ENCODE peak calls at places on chromosomes 3 and 15, in nine cellular contexts. T is sigmoid colon; F is Karpas-422; B is IMR-90; D is bronchial epithelial cell; L is CD8-positive, alpha-beta T cell; O is body of pancreas; Z is PC-9; J is endothelial cell of umbilical vein. P is an unnamed sample. For H3K36me3 and H3K27me3, the result is how much of the 10 kb centered on the place peaks cover.

GRCh38 chr3:14289590-14290453 is 111.2 kb downstream of the LSM3 start:
- DNase-seq in T (no peak), F (no peak), B (peak), D (peak), L (no peak), O (no peak), Z (peak), J (peak), P (peak)

GRCh38 chr3:46208167-46208704 is at the start of gene CCR1:
- DNase-seq in T (no peak), F (peak), B (peak), D (peak), L (no peak), O (no peak), Z (peak), J (no peak), P (no peak)

GRCh38 chr3:136366289-136366688 is 116.1 kb downstream of the PCCB start:
- DNase-seq in T (no peak), F (no peak), B (peak), D (peak), L (no peak), O (no peak), Z (no peak), J (no peak), P (no peak)

GRCh38 chr15:29685156-29686078 is 136.9 kb downstream of the TJP1 start:
- DNase-seq in T (no peak), F (no peak), B (peak), D (peak), L (no peak), O (no peak), Z (no peak), J (peak), P (no peak)

GRCh38 chr15:89110060-89110459 is 21.8 kb downstream of the ABHD2 start:
- DNase-seq in T (peak), F (no peak), B (no peak), D (no peak), L (no peak), O (no peak), Z (no peak), J (no peak), P (no peak)

GRCh38 chr3:41236198-41236597 is 36.9 kb downstream of the CTNNB1 start:
- DNase-seq in T (no peak), F (no peak), B (no peak), D (no peak), L (no peak), O (no peak), Z (no peak), J (no peak), P (no peak)

GRCh38 chr3:101261506-101261905 is 58.9 kb downstream of the IMPG2 start:
- DNase-seq in T (no peak), F (no peak), B (peak), D (no peak), L (no peak), O (no peak), Z (no peak), J (no peak), P (no peak)

GRCh38 chr3:43893721-43894120 is 203.0 kb downstream of the ABHD5 start:
- DNase-seq in T (no peak), F (no peak), B (no peak), D (peak), L (no peak), O (no peak), Z (no peak), J (no peak), P (no peak)

GRCh38 chr3:191912616-191913204 is 451.7 kb downstream of the PYDC2 start:
- DNase-seq in T (no peak), F (no peak), B (no peak), D (no peak), L (no peak), O (no peak), Z (no peak), J (no peak), P (no peak)
- H3K4me3 ChIP-seq in T (no peak), F (no peak), B (no peak), D (no peak), L (no peak), O (no peak), Z (no peak), J (no peak), P (no peak)

DNA sequence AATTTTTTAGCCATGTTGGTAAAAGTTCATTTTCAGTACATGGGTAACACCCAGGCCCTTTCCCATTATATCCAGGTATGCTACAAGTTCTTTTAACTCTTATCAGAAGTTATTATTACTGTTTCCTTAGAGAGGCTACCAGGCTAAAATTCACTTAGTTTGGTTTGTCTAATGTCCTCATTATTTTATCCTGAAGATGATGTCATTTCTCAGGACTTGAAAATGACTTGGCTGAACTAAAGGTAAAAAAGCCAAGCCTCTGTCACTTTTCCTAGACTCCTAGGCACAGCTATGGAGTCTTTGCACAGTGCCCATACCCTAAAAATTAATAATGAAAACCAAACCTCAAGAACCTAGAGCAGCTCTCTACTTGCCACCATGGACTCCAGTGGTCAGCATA is 4.1 kb downstream of the ELL3 start:
- DNase-seq in T (no peak), F (peak), B (no peak), D (no peak), L (no peak), O (no peak), Z (no peak), J (no peak), P (no peak)
- H3K36me3 ChIP-seq in T (under half), F (half or more), B (under half), D (under half), L (under half), O (under half), Z (under half), J (under half), P (under half)

GRCh38 chr15:67823371-67824156 is 1.7 kb upstream of the SKOR1 start:
- DNase-seq in T (no peak), F (peak), B (no peak), D (no peak), L (no peak), O (no peak), Z (no peak), J (no peak), P (no peak)

GRCh38 chr15:67825880-67826716 is 789 bp downstream of the SKOR1 start:
- DNase-seq in T (no peak), F (no peak), B (no peak), D (no peak), L (no peak), O (peak), Z (no peak), J (no peak), P (no peak)

GRCh38 chr15:67824900-67825879 is at the start of gene SKOR1:
- DNase-seq in T (peak), F (no peak), B (peak), D (no peak), L (no peak), O (no peak), Z (no peak), J (no peak), P (no peak)

GRCh38 chr15:67822537-67823370 is 2.6 kb upstream of the SKOR1 start:
- DNase-seq in T (no peak), F (peak), B (no peak), D (no peak), L (no peak), O (no peak), Z (no peak), J (no peak), P (no peak)

GRCh38 chr15:67824157-67824899 is 981 bp upstream of the SKOR1 start:
- DNase-seq in T (no peak), F (no peak), B (no peak), D (no peak), L (no peak), O (no peak), Z (no peak), J (no peak), P (no peak)
- H3K27me3 ChIP-seq in T (half or more), F (under half), B (half or more), D (half or more), L (half or more), O (half or more), Z (under half), J (half or more), P (half or more)

GRCh38 chr15:81363713-81364112 is 10.3 kb downstream of the TMC3 start:
- DNase-seq in T (no peak), F (no peak), B (no peak), D (no peak), L (no peak), O (no peak), Z (no peak), J (no peak), P (no peak)
- H3K4me3 ChIP-seq in T (no peak), F (no peak), B (no peak), D (no peak), L (no peak), O (no peak), Z (no peak), J (no peak), P (no peak)

GRCh38 chr15:35737521-35737920 is 191.6 kb upstream of the DPH6 start:
- DNase-seq in T (no peak), F (no peak), B (peak), D (no peak), L (no peak), O (no peak), Z (no peak), J (no peak), P (no peak)
- H3K36me3 ChIP-seq in T (under half), F (under half), B (under half), D (under half), L (under half), O (under half), Z (under half), J (under half), P (under half)

GRCh38 chr15:65964792-65965433 is 95.6 kb downstream of the RAB11A start:
- DNase-seq in T (no peak), F (no peak), B (no peak), D (no peak), L (no peak), O (no peak), Z (no peak), J (no peak), P (no peak)
- H3K27me3 ChIP-seq in T (under half), F (under half), B (half or more), D (under half), L (under half), O (under half), Z (under half), J (under half), P (under half)

GRCh38 chr3:52013802-52014598 is 18.3 kb upstream of the RPL29 start:
- DNase-seq in T (no peak), F (no peak), B (no peak), D (no peak), L (no peak), O (no peak), Z (no peak), J (no peak), P (no peak)
- H3K4me3 ChIP-seq in T (no peak), F (no peak), B (no peak), D (no peak), L (no peak), O (no peak), Z (no peak), J (no peak), P (no peak)

GRCh38 chr3:47588053-47588452 is 9.4 kb upstream of the CSPG5 start:
- DNase-seq in T (no peak), F (no peak), B (no peak), D (no peak), L (no peak), O (no peak), Z (no peak), J (no peak), P (no peak)
- H3K36me3 ChIP-seq in T (under half), F (under half), B (under half), D (under half), L (under half), O (under half), Z (under half), J (under half), P (under half)

DNA sequence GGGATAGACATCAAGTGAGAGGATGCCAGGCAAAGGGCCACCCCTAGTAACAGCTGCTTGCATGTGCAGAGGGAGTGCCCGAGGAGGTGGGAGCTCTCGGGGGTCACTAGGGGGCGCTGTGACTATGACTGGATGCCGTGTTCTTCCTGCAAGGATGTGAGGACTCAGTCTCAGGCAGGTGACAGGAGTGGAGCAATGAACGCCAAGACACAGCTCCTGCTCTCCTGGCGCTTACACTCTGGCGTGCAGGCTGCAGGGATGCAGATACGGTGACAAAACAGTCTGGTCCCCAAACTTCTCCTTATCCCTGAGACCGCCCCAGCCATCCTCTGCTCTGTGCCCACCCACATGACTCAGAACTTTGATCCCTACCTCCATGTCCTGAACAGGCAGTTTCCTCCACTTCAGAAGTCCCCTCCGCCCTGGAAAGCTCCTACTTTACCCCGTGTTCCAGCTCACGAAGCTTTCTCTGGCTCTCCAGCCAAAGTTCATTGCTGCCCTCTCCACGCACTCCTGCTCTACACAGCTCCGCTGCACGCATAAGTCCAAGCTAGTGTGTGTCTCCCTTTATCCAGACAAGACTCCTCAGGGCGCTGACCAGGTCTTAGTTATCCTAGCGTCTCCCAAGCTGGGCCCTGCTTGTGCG is 14.7 kb downstream of the RHOV start:
- DNase-seq in T (no peak), F (peak), B (peak), D (peak), L (peak), O (peak), Z (peak), J (peak), P (peak)
- H3K27me3 ChIP-seq in T (under half), F (under half), B (under half), D (under half), L (under half), O (under half), Z (under half), J (under half), P (under half)